ENCODE peak calls at places on chromosomes 6 and 20, in ten cellular contexts. Y is A549, O is NCI-H748 treated with DMSO at 0.1 percent for 48 hours, S is cardiac muscle cell, L is ACHN, K is hypothalamus, N is occipital lobe, R is T-helper 17 cell, D is left lung, W is A673. I is an unnamed sample.

GRCh38 chr20:2246081-2246491 is 49.7 kb upstream of the TGM3 start:
- DNase-seq in Y (no peak), O (no peak), S (peak), L (no peak), K (no peak), N (no peak), R (no peak), D (no peak), W (peak), I (no peak)

GRCh38 chr6:158042245-158042798 is 60.7 kb downstream of the SYNJ2 start:
- DNase-seq in Y (peak), O (no peak), S (peak), L (peak), K (no peak), N (peak), R (no peak), D (no peak), W (no peak), I (no peak)

GRCh38 chr6:79656134-79656533 is 25.0 kb downstream of the SH3BGRL2 start:
- DNase-seq in Y (no peak), O (no peak), S (no peak), L (no peak), K (no peak), N (no peak), R (no peak), D (no peak), W (no peak), I (no peak)

GRCh38 chr6:100116409-100117194 is 122.6 kb upstream of the MCHR2 start:
- DNase-seq in Y (peak), O (peak), S (peak), L (peak), K (no peak), N (peak), R (no peak), D (no peak), W (peak), I (peak)

GRCh38 chr6:136586295-136586694 is 36.1 kb upstream of the MAP7 start:
- DNase-seq in Y (peak), O (no peak), S (no peak), L (peak), K (no peak), N (no peak), R (no peak), D (no peak), W (no peak), I (no peak)

GRCh38 chr6:31272856-31273626 is 1.1 kb upstream of the HLA-C start:
- DNase-seq in Y (no peak), O (no peak), S (no peak), L (no peak), K (no peak), N (no peak), R (no peak), D (no peak), W (no peak), I (no peak)

GRCh38 chr6:44062771-44063560 is 64.3 kb downstream of the MRPL14 start:
- DNase-seq in Y (peak), O (no peak), S (no peak), L (no peak), K (no peak), N (no peak), R (no peak), D (peak), W (peak), I (peak)

GRCh38 chr20:8642247-8642646 is 426.6 kb upstream of the PLCB4 start:
- DNase-seq in Y (no peak), O (no peak), S (no peak), L (no peak), K (no peak), N (no peak), R (no peak), D (no peak), W (no peak), I (no peak)

GRCh38 chr20:25053207-25054132 is 4.5 kb downstream of the ACSS1 start:
- DNase-seq in Y (no peak), O (no peak), S (no peak), L (no peak), K (no peak), N (no peak), R (no peak), D (no peak), W (no peak), I (no peak)

GRCh38 chr6:225121-225721 is 67.1 kb upstream of the DUSP22 start:
- DNase-seq in Y (no peak), O (no peak), S (no peak), L (no peak), K (no peak), N (no peak), R (peak), D (peak), W (no peak), I (no peak)

GRCh38 chr20:9920908-9921307 is 82.0 kb upstream of the PAK5 start:
- DNase-seq in Y (no peak), O (no peak), S (no peak), L (no peak), K (no peak), N (no peak), R (no peak), D (no peak), W (no peak), I (no peak)

GRCh38 chr6:16146028-16146427 is 17.1 kb downstream of the MYLIP start:
- DNase-seq in Y (no peak), O (no peak), S (no peak), L (no peak), K (no peak), N (no peak), R (no peak), D (peak), W (no peak), I (no peak)

GRCh38 chr6:30683980-30684338 is 2.5 kb downstream of the PPP1R18 start:
- DNase-seq in Y (no peak), O (no peak), S (no peak), L (no peak), K (no peak), N (no peak), R (no peak), D (no peak), W (no peak), I (no peak)

GRCh38 chr6:166540631-166541331 is 45.7 kb downstream of the RAMACL start:
- DNase-seq in Y (no peak), O (no peak), S (no peak), L (no peak), K (no peak), N (peak), R (peak), D (no peak), W (peak), I (no peak)

GRCh38 chr6:92124126-92124525 is 1295.2 kb downstream of the EPHA7 start:
- DNase-seq in Y (no peak), O (no peak), S (peak), L (no peak), K (no peak), N (peak), R (no peak), D (no peak), W (no peak), I (no peak)

GRCh38 chr6:112691289-112691688 is 344.2 kb downstream of the RFPL4B start:
- DNase-seq in Y (peak), O (no peak), S (no peak), L (peak), K (no peak), N (no peak), R (no peak), D (no peak), W (peak), I (no peak)

GRCh38 chr20:1802385-1803215 is 92.6 kb upstream of the SIRPA start:
- DNase-seq in Y (peak), O (peak), S (peak), L (peak), K (peak), N (peak), R (no peak), D (peak), W (peak), I (peak)

GRCh38 chr6:3176562-3177355 is 19.4 kb upstream of the TUBB2A start:
- DNase-seq in Y (peak), O (no peak), S (no peak), L (peak), K (no peak), N (peak), R (no peak), D (no peak), W (peak), I (no peak)